ENCODE peak calls at places on chromosomes 16 and 17, in five cellular contexts. S, E, A, D and O are unnamed samples.

GRCh38 chr16:87724490-87725291 is 41.1 kb downstream of the KLHDC4 start:
- DNase-seq in A (no peak), D (no peak), S (no peak), E (no peak), O (no peak)

GRCh38 chr16:69712277-69712676 is 14.1 kb downstream of the NQO1 start:
- DNase-seq in D (no peak), S (no peak), E (no peak), A (no peak), O (no peak)

GRCh38 chr17:45073414-45074070 is 12.4 kb downstream of the NMT1 start:
- DNase-seq in D (no peak), A (no peak), E (no peak), S (no peak), O (no peak)

GRCh38 chr16:24775455-24775854 is 46.0 kb downstream of the TNRC6A start:
- DNase-seq in D (no peak), E (no peak), A (no peak), S (no peak), O (no peak)

GRCh38 chr17:13646411-13646810 is 44.7 kb upstream of the HS3ST3A1 start:
- DNase-seq in E (no peak), A (no peak), D (no peak), S (no peak), O (no peak)

GRCh38 chr17:62965649-62966425 is at the start of gene TANC2:
- DNase-seq in A (peak; percentile 83), E (peak; percentile 79), S (peak; percentile 82), D (peak; percentile 66), O (peak; percentile 89)

GRCh38 chr17:74339537-74340195 is 13.6 kb downstream of the KIF19 start:
- DNase-seq in S (no peak), D (no peak), A (no peak), E (no peak), O (no peak)

GRCh38 chr16:4948903-4949766 is 9.0 kb upstream of the SEC14L5 start:
- DNase-seq in A (no peak), E (no peak), D (no peak), S (no peak), O (no peak)

GRCh38 chr17:64252831-64253230 is 10.2 kb downstream of the TEX2 start:
- DNase-seq in D (no peak), A (no peak), S (no peak), E (no peak), O (no peak)

GRCh38 chr16:30142672-30143346 is 19.8 kb upstream of the MAPK3 start:
- DNase-seq in E (peak; percentile 4), S (no peak), D (no peak), A (peak; percentile 33), O (peak; percentile 63)

GRCh38 chr17:62653002-62653830 is 25.7 kb downstream of the MRC2 start:
- DNase-seq in D (peak; percentile 32), E (peak; percentile 82), S (peak; percentile 67), A (peak; percentile 96), O (peak; percentile 76)

GRCh38 chr17:80845863-80846671 is 145.6 kb upstream of the CHMP6 start:
- DNase-seq in D (no peak), A (no peak), E (no peak), S (no peak), O (no peak)